ENCODE peak calls at places on chromosome 16, in five cellular contexts. One of them, this sample, is unnamed.

GRCh38 chr16:72992142-72992601 is 55.8 kb downstream of the ZFHX3 start:
- DNase-seq in Peyer's patch: peak
- DNase-seq in CD4-positive, alpha-beta memory T cell: no peak
- DNase-seq in tibial nerve: no peak
- DNase-seq in Karpas-422: no peak
- DNase-seq in this sample: no peak

GRCh38 chr16:65116818-65117430 is 4.9 kb downstream of the CDH11 start:
- DNase-seq in tibial nerve: no peak
- DNase-seq in CD4-positive, alpha-beta memory T cell: no peak
- DNase-seq in Peyer's patch: no peak
- DNase-seq in Karpas-422: no peak
- DNase-seq in this sample: no peak

GRCh38 chr16:79008036-79008868 is 592.3 kb downstream of the MAF start:
- DNase-seq in Karpas-422: no peak
- DNase-seq in Peyer's patch: no peak
- DNase-seq in CD4-positive, alpha-beta memory T cell: no peak
- DNase-seq in tibial nerve: no peak
- DNase-seq in this sample: no peak

GRCh38 chr16:64394061-64394460 is 727.8 kb downstream of the CDH11 start:
- DNase-seq in tibial nerve: no peak
- DNase-seq in CD4-positive, alpha-beta memory T cell: no peak
- DNase-seq in Karpas-422: no peak
- DNase-seq in Peyer's patch: no peak
- DNase-seq in this sample: no peak

GRCh38 chr16:15857779-15858560 is 1.1 kb upstream of the MYH11 start:
- DNase-seq in Karpas-422: no peak
- DNase-seq in CD4-positive, alpha-beta memory T cell: no peak
- DNase-seq in tibial nerve: no peak
- DNase-seq in Peyer's patch: peak
- DNase-seq in this sample: no peak

GRCh38 chr16:59249049-59249448 is 514.9 kb upstream of the GOT2 start:
- DNase-seq in tibial nerve: no peak
- DNase-seq in CD4-positive, alpha-beta memory T cell: no peak
- DNase-seq in Peyer's patch: no peak
- DNase-seq in Karpas-422: no peak
- DNase-seq in this sample: no peak

GRCh38 chr16:69448470-69449193 is 24.2 kb downstream of the CYB5B start:
- DNase-seq in Karpas-422: no peak
- DNase-seq in Peyer's patch: no peak
- DNase-seq in CD4-positive, alpha-beta memory T cell: no peak
- DNase-seq in tibial nerve: no peak
- DNase-seq in this sample: no peak

GRCh38 chr16:4142268-4142667 is 26.0 kb upstream of the ADCY9 start:
- DNase-seq in Karpas-422: no peak
- DNase-seq in tibial nerve: no peak
- DNase-seq in Peyer's patch: no peak
- DNase-seq in CD4-positive, alpha-beta memory T cell: peak
- DNase-seq in this sample: no peak

GRCh38 chr16:8996891-8997290 is 33.2 kb upstream of the USP7 start:
- DNase-seq in CD4-positive, alpha-beta memory T cell: no peak
- DNase-seq in Peyer's patch: no peak
- DNase-seq in tibial nerve: no peak
- DNase-seq in Karpas-422: peak
- DNase-seq in this sample: peak

GRCh38 chr16:5615868-5616642 is 518.5 kb upstream of the EEF2KMT start:
- DNase-seq in Karpas-422: peak
- DNase-seq in CD4-positive, alpha-beta memory T cell: no peak
- DNase-seq in Peyer's patch: peak
- DNase-seq in tibial nerve: peak
- DNase-seq in this sample: peak

GRCh38 chr16:680967-681745 is 946 bp downstream of the STUB1 start:
- DNase-seq in Peyer's patch: peak
- DNase-seq in CD4-positive, alpha-beta memory T cell: no peak
- DNase-seq in tibial nerve: no peak
- DNase-seq in Karpas-422: peak
- DNase-seq in this sample: no peak

GRCh38 chr16:54957403-54957802 is 26.7 kb downstream of the IRX5 start:
- DNase-seq in Karpas-422: peak
- DNase-seq in tibial nerve: no peak
- DNase-seq in Peyer's patch: no peak
- DNase-seq in CD4-positive, alpha-beta memory T cell: no peak
- DNase-seq in this sample: peak

GRCh38 chr16:89392881-89393730 is 97.3 kb downstream of the ANKRD11 start:
- DNase-seq in CD4-positive, alpha-beta memory T cell: no peak
- DNase-seq in tibial nerve: no peak
- DNase-seq in Karpas-422: no peak
- DNase-seq in Peyer's patch: no peak
- DNase-seq in this sample: no peak

GRCh38 chr16:89393731-89394406 is 96.5 kb downstream of the ANKRD11 start:
- DNase-seq in Karpas-422: no peak
- DNase-seq in Peyer's patch: no peak
- DNase-seq in CD4-positive, alpha-beta memory T cell: no peak
- DNase-seq in tibial nerve: no peak
- DNase-seq in this sample: no peak

GRCh38 chr16:89397331-89397861 is 93.0 kb downstream of the ANKRD11 start:
- DNase-seq in tibial nerve: no peak
- DNase-seq in Peyer's patch: no peak
- DNase-seq in Karpas-422: no peak
- DNase-seq in CD4-positive, alpha-beta memory T cell: no peak
- DNase-seq in this sample: no peak

GRCh38 chr16:89396156-89396555 is 94.2 kb downstream of the ANKRD11 start:
- DNase-seq in CD4-positive, alpha-beta memory T cell: no peak
- DNase-seq in Peyer's patch: no peak
- DNase-seq in Karpas-422: no peak
- DNase-seq in tibial nerve: no peak
- DNase-seq in this sample: no peak

DNA sequence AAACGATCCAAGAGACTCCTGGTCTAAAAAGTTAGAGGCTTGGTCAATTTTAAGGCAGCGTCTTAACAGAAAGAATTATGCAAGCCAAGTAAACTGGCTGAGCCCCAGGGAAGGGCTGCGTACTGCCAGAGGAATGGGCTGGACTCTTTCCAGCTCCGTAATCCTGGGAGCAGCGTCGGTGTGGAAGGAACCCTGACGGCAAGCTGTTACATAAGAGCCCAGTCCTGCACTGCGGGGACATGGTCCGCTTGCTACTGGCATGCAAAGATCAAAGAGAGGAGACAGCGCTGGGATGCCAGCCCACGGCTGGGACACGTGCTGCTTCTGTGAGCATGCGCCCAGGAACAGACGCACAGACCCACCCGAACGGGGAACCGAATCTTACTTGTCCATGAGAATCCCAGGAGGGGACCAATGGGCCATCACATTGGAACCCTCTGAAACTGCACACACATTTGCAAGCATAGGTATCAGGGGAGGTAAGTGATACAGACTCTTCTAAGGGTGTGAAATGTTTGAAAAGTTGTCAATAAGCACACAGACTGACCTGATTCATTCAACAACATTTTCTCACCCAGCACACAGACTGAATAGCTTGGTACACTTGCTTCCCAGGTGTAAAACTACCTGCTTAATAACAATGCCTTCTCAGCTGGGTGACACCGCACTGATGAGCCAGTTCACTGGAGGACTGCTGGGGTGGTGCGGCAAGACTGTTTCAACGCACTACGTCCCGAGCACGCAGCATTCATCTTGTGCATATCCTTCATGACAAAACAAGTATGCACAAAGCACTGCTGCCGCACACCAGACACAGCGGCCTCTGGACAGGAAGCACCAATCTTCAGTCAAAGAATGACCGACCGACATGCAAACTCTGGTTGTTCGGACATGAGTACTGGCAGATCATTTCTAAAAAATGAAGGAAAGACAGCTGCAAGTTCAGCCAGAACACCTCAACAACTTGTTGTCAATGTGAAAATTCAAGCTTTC is 94.9 kb downstream of the ANKRD11 start:
- DNase-seq in Peyer's patch: peak
- DNase-seq in tibial nerve: peak
- DNase-seq in CD4-positive, alpha-beta memory T cell: no peak
- DNase-seq in Karpas-422: no peak
- DNase-seq in this sample: no peak
- H3K27ac ChIP-seq in Peyer's patch: peak
- H3K27ac ChIP-seq in tibial nerve: no peak
- H3K27ac ChIP-seq in CD4-positive, alpha-beta memory T cell: no peak
- H3K27ac ChIP-seq in Karpas-422: no peak
- H3K27ac ChIP-seq in this sample: no peak

GRCh38 chr16:23967775-23968571 is 132.2 kb downstream of the PRKCB start:
- DNase-seq in CD4-positive, alpha-beta memory T cell: no peak
- DNase-seq in Peyer's patch: no peak
- DNase-seq in Karpas-422: no peak
- DNase-seq in tibial nerve: no peak
- DNase-seq in this sample: no peak
- H3K27ac ChIP-seq in CD4-positive, alpha-beta memory T cell: no peak
- H3K27ac ChIP-seq in Peyer's patch: no peak
- H3K27ac ChIP-seq in Karpas-422: no peak
- H3K27ac ChIP-seq in tibial nerve: no peak
- H3K27ac ChIP-seq in this sample: peak

DNA sequence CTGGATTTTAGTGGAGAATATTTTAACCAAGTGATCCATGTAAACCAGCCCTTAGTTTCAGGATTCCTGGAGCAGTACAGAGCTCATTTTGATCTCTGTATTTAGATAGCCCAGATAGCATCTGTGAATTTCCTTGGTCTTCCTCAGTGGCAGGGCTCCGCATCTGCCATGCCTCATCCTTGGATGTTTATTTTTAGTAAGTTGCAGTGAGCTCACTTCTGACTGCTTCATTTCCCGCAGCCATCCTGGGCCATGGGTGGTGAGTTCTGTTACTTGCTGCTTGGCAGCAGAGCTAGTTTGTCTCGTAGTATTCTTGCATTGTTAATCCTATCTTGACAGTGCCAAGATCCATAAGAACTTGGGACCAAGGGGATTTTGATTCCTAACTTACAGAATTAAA is 33.7 kb downstream of the IST1 start:
- DNase-seq in Peyer's patch: no peak
- DNase-seq in CD4-positive, alpha-beta memory T cell: no peak
- DNase-seq in tibial nerve: no peak
- DNase-seq in Karpas-422: no peak
- DNase-seq in this sample: no peak
- H3K27ac ChIP-seq in Peyer's patch: no peak
- H3K27ac ChIP-seq in CD4-positive, alpha-beta memory T cell: no peak
- H3K27ac ChIP-seq in tibial nerve: no peak
- H3K27ac ChIP-seq in Karpas-422: no peak
- H3K27ac ChIP-seq in this sample: no peak

GRCh38 chr16:67460168-67460567 is 20.8 kb downstream of the ATP6V0D1 start:
- DNase-seq in tibial nerve: no peak
- DNase-seq in Karpas-422: no peak
- DNase-seq in CD4-positive, alpha-beta memory T cell: no peak
- DNase-seq in Peyer's patch: no peak
- DNase-seq in this sample: no peak

GRCh38 chr16:67460961-67461360 is 20.0 kb downstream of the ATP6V0D1 start:
- DNase-seq in Karpas-422: no peak
- DNase-seq in CD4-positive, alpha-beta memory T cell: no peak
- DNase-seq in Peyer's patch: no peak
- DNase-seq in tibial nerve: no peak
- DNase-seq in this sample: no peak

GRCh38 chr16:67463059-67463458 is 17.9 kb downstream of the ATP6V0D1 start:
- DNase-seq in Karpas-422: no peak
- DNase-seq in tibial nerve: no peak
- DNase-seq in CD4-positive, alpha-beta memory T cell: no peak
- DNase-seq in Peyer's patch: peak
- DNase-seq in this sample: no peak

GRCh38 chr16:67462279-67462655 is 18.7 kb downstream of the ATP6V0D1 start:
- DNase-seq in Peyer's patch: no peak
- DNase-seq in tibial nerve: no peak
- DNase-seq in Karpas-422: no peak
- DNase-seq in CD4-positive, alpha-beta memory T cell: no peak
- DNase-seq in this sample: no peak

DNA sequence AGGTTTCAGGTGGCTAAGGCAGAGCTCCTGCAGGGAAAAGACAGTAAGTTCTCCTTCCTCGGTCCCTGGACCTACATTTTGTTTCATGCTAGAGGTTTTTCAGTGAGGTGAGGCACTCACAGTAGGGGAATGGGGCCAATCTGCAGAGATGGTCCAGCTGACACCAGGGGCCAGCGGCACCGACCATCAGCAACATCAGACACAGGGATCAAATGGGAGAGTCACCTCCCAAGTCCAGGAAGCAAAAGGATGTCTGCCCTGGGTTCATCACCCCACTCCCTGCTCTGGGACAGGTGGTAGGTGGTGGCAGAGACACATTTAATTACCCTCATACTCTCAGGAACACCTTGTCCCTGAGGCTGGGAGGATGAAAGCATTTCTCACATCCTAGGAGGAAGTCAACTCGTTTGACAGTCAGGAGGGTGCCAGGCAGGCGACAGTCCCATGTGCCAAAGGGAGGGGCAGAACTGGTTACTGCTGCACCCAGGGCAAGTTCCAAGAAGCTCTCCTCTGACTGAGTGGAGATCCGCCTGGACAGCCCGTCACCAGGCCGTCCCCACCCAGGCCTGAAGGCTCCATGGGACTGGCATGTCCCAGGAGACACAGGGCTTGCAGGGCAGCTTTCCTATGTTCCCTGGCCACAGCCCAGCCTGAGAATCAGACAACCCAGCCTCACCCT is 19.2 kb downstream of the ATP6V0D1 start:
- DNase-seq in Karpas-422: no peak
- DNase-seq in CD4-positive, alpha-beta memory T cell: no peak
- DNase-seq in tibial nerve: no peak
- DNase-seq in Peyer's patch: peak
- DNase-seq in this sample: no peak
- H3K27ac ChIP-seq in Karpas-422: no peak
- H3K27ac ChIP-seq in CD4-positive, alpha-beta memory T cell: no peak
- H3K27ac ChIP-seq in tibial nerve: peak
- H3K27ac ChIP-seq in Peyer's patch: peak
- H3K27ac ChIP-seq in this sample: no peak

GRCh38 chr16:2339521-2340484 is 725 bp downstream of the ABCA3 start:
- DNase-seq in CD4-positive, alpha-beta memory T cell: peak
- DNase-seq in tibial nerve: no peak
- DNase-seq in Karpas-422: peak
- DNase-seq in Peyer's patch: peak
- DNase-seq in this sample: peak
- H3K27ac ChIP-seq in CD4-positive, alpha-beta memory T cell: no peak
- H3K27ac ChIP-seq in tibial nerve: peak
- H3K27ac ChIP-seq in Karpas-422: no peak
- H3K27ac ChIP-seq in Peyer's patch: no peak
- H3K27ac ChIP-seq in this sample: no peak

GRCh38 chr16:88760424-88761142 is 24.4 kb downstream of the PIEZO1 start:
- DNase-seq in tibial nerve: no peak
- DNase-seq in Karpas-422: no peak
- DNase-seq in Peyer's patch: no peak
- DNase-seq in CD4-positive, alpha-beta memory T cell: no peak
- DNase-seq in this sample: no peak
- H3K27ac ChIP-seq in tibial nerve: no peak
- H3K27ac ChIP-seq in Karpas-422: no peak
- H3K27ac ChIP-seq in Peyer's patch: peak
- H3K27ac ChIP-seq in CD4-positive, alpha-beta memory T cell: no peak
- H3K27ac ChIP-seq in this sample: no peak

GRCh38 chr16:84930298-84931106 is 80.8 kb downstream of the ZDHHC7 start:
- DNase-seq in Peyer's patch: no peak
- DNase-seq in CD4-positive, alpha-beta memory T cell: no peak
- DNase-seq in Karpas-422: no peak
- DNase-seq in tibial nerve: no peak
- DNase-seq in this sample: no peak
- H3K27ac ChIP-seq in Peyer's patch: no peak
- H3K27ac ChIP-seq in CD4-positive, alpha-beta memory T cell: no peak
- H3K27ac ChIP-seq in Karpas-422: no peak
- H3K27ac ChIP-seq in tibial nerve: no peak
- H3K27ac ChIP-seq in this sample: no peak

DNA sequence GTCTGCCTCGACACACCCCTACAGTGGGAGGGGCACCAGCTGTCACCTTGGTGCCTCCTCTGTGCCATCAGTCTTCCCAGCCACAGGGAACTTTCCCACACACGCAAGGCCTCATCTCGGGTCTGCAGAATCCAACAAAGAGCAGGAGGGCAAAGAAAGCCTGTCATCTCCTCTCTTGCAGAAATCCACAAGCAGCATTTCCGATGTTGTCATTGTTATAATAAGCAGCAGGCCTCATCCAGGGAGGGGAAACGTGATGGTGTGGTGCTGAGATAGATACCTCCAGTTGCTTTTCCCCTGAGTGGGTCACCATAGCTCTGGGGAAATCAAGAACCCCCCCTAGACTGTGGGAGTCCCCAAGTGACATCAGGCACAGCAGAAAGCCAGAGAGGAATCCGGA is 110.4 kb downstream of the CMIP start:
- DNase-seq in Karpas-422: no peak
- DNase-seq in tibial nerve: no peak
- DNase-seq in CD4-positive, alpha-beta memory T cell: no peak
- DNase-seq in Peyer's patch: no peak
- DNase-seq in this sample: no peak
- H3K27ac ChIP-seq in Karpas-422: no peak
- H3K27ac ChIP-seq in tibial nerve: no peak
- H3K27ac ChIP-seq in CD4-positive, alpha-beta memory T cell: no peak
- H3K27ac ChIP-seq in Peyer's patch: no peak
- H3K27ac ChIP-seq in this sample: no peak

This sample was measured in DND-41.